ENCODE peak calls at places on chromosomes 6 and 20, in ten cellular contexts. C is activated CD4-positive, alpha-beta T cell treated with anti-CD3 and anti-CD28 coated beads for 24 hours; I is T-helper 1 cell; J is stimulated activated CD4-positive, alpha-beta T cell treated with anti-CD3 and anti-CD28 coated beads, Interleukin-1b, Interleukin-23, amount 100 ng/mL, for 4 hours; O is caudate nucleus; X is AML-193; G is spleen; D is lower lobe of right lung; S is MCF 10A; V is Panc1. N is an unnamed sample.

GRCh38 chr6:137283940-137284910 is 65.0 kb upstream of the IFNGR1 start:
- DNase-seq in C (no peak), I (no peak), J (no peak), O (no peak), X (no peak), G (no peak), D (no peak), S (no peak), V (no peak), N (no peak)

GRCh38 chr6:25263602-25264001 is 15.6 kb upstream of the CARMIL1 start:
- DNase-seq in C (no peak), I (no peak), J (no peak), O (no peak), X (no peak), G (no peak), D (no peak), S (peak), V (no peak), N (no peak)

GRCh38 chr6:43759926-43760798 is 9.8 kb upstream of the VEGFA start:
- DNase-seq in C (no peak), I (no peak), J (no peak), O (no peak), X (no peak), G (peak), D (peak), S (no peak), V (no peak), N (peak)

GRCh38 chr6:24321538-24322162 is 36.2 kb downstream of the DCDC2 start:
- DNase-seq in C (no peak), I (no peak), J (no peak), O (no peak), X (no peak), G (no peak), D (no peak), S (no peak), V (no peak), N (no peak)

GRCh38 chr6:131954775-131955107 is 3.6 kb upstream of the CCN2 start:
- DNase-seq in C (no peak), I (no peak), J (no peak), O (no peak), X (no peak), G (no peak), D (peak), S (peak), V (peak), N (no peak)

GRCh38 chr20:60812561-60812960 is 439.5 kb upstream of the CDH4 start:
- DNase-seq in C (no peak), I (no peak), J (no peak), O (no peak), X (no peak), G (no peak), D (no peak), S (no peak), V (no peak), N (no peak)

GRCh38 chr20:50329981-50330503 is 139.4 kb downstream of the CEBPB start:
- DNase-seq in C (no peak), I (no peak), J (no peak), O (no peak), X (no peak), G (peak), D (no peak), S (no peak), V (no peak), N (no peak)

GRCh38 chr6:17042422-17043147 is 59.3 kb upstream of the STMND1 start:
- DNase-seq in C (no peak), I (no peak), J (no peak), O (no peak), X (no peak), G (no peak), D (no peak), S (peak), V (no peak), N (no peak)

GRCh38 chr20:25058051-25058796 is at the start of gene ACSS1:
- DNase-seq in C (peak), I (peak), J (peak), O (no peak), X (peak), G (peak), D (peak), S (no peak), V (no peak), N (peak)

GRCh38 chr6:53896237-53896636 is 101.4 kb downstream of the LRRC1 start:
- DNase-seq in C (no peak), I (no peak), J (no peak), O (no peak), X (no peak), G (no peak), D (no peak), S (no peak), V (no peak), N (no peak)

GRCh38 chr6:124064317-124065113 is 260.9 kb downstream of the NKAIN2 start:
- DNase-seq in C (no peak), I (no peak), J (no peak), O (no peak), X (no peak), G (no peak), D (no peak), S (no peak), V (no peak), N (no peak)

GRCh38 chr6:45473121-45473967 is 95.6 kb upstream of the SUPT3H start:
- DNase-seq in C (no peak), I (no peak), J (no peak), O (no peak), X (no peak), G (no peak), D (no peak), S (no peak), V (no peak), N (no peak)

GRCh38 chr6:158910484-158911075 is 89.4 kb downstream of the RSPH3 start:
- DNase-seq in C (no peak), I (no peak), J (no peak), O (no peak), X (no peak), G (no peak), D (no peak), S (no peak), V (no peak), N (no peak)

GRCh38 chr6:166542580-166542912 is 43.9 kb downstream of the RAMACL start:
- DNase-seq in C (no peak), I (no peak), J (no peak), O (no peak), X (no peak), G (no peak), D (no peak), S (peak), V (no peak), N (no peak)

GRCh38 chr6:6006428-6007310 is at the start of gene NRN1:
- DNase-seq in C (no peak), I (no peak), J (no peak), O (no peak), X (no peak), G (no peak), D (no peak), S (no peak), V (no peak), N (no peak)

GRCh38 chr6:45812937-45813336 is 202.7 kb downstream of the CLIC5 start:
- DNase-seq in C (no peak), I (no peak), J (no peak), O (no peak), X (no peak), G (no peak), D (no peak), S (no peak), V (no peak), N (no peak)

GRCh38 chr20:38833154-38833856 is 27.8 kb downstream of the PPP1R16B start:
- DNase-seq in C (no peak), I (no peak), J (no peak), O (no peak), X (no peak), G (no peak), D (no peak), S (no peak), V (no peak), N (no peak)

GRCh38 chr20:47493175-47493953 is 8.3 kb upstream of the NCOA3 start:
- DNase-seq in C (peak), I (no peak), J (peak), O (no peak), X (peak), G (peak), D (peak), S (peak), V (no peak), N (peak)

GRCh38 chr6:166268431-166268830 is 39.8 kb downstream of the PRR18 start:
- DNase-seq in C (no peak), I (no peak), J (no peak), O (no peak), X (no peak), G (no peak), D (no peak), S (no peak), V (no peak), N (no peak)

GRCh38 chr20:63134201-63134612 is 81.7 kb downstream of the YTHDF1 start:
- DNase-seq in C (peak), I (no peak), J (no peak), O (no peak), X (no peak), G (peak), D (peak), S (no peak), V (no peak), N (peak)

GRCh38 chr20:50416269-50416863 is 93.8 kb upstream of the PTPN1 start:
- DNase-seq in C (no peak), I (no peak), J (no peak), O (no peak), X (no peak), G (no peak), D (no peak), S (peak), V (no peak), N (no peak)

GRCh38 chr20:4159765-4160490 is 144.6 kb upstream of the RNF24 start:
- DNase-seq in C (no peak), I (no peak), J (no peak), O (no peak), X (no peak), G (peak), D (peak), S (no peak), V (no peak), N (peak)

GRCh38 chr6:54102239-54102638 is 9.0 kb upstream of the MLIP start:
- DNase-seq in C (no peak), I (no peak), J (no peak), O (no peak), X (no peak), G (no peak), D (no peak), S (no peak), V (no peak), N (no peak)

GRCh38 chr20:62244644-62245108 is 6.4 kb downstream of the OSBPL2 start:
- DNase-seq in C (no peak), I (no peak), J (no peak), O (no peak), X (no peak), G (no peak), D (no peak), S (no peak), V (no peak), N (no peak)

GRCh38 chr6:13874191-13874549 is 50.6 kb upstream of the RNF182 start:
- DNase-seq in C (no peak), I (no peak), J (no peak), O (no peak), X (no peak), G (no peak), D (no peak), S (no peak), V (no peak), N (no peak)